ENCODE peak calls at places on chromosomes 7 and 10, in six cellular contexts. L is Calu3; O is HCT116; H is lung; S is activated CD8-positive, alpha-beta T cell treated with anti-CD3 and anti-CD28 coated beads for 36 hours; X is endothelial cell. N is an unnamed sample.
A peak's percentile ranks its signal among the peaks of the same experiment; 100 is the strongest.

GRCh38 chr10:10209152-10209551 is 808.5 kb upstream of the CELF2 start:
- DNase-seq in L (no peak), O (no peak), H (peak; percentile 32), S (no peak), X (no peak), N (no peak)

GRCh38 chr10:113326160-113327111 is 226.4 kb upstream of the HABP2 start:
- DNase-seq in L (peak; percentile 34), O (peak; percentile 88), H (no peak), S (peak; percentile 67), X (no peak), N (peak; percentile 29)

GRCh38 chr10:14603539-14604102 is 171.1 kb downstream of the FAM107B start:
- DNase-seq in L (no peak), O (no peak), H (no peak), S (no peak), X (no peak), N (no peak)

GRCh38 chr10:125005312-125006187 is 63.6 kb downstream of the ZRANB1 start:
- DNase-seq in L (no peak), O (no peak), H (no peak), S (no peak), X (no peak), N (peak; percentile 23)

GRCh38 chr10:96287392-96288105 is 16.2 kb upstream of the BLNK start:
- DNase-seq in L (no peak), O (no peak), H (no peak), S (no peak), X (no peak), N (peak; percentile 28)

GRCh38 chr7:30321992-30322637 is 37.7 kb downstream of the ZNRF2 start:
- DNase-seq in L (no peak), O (no peak), H (no peak), S (peak; percentile 17), X (no peak), N (peak; percentile 24)

GRCh38 chr10:27390681-27391080 is 113.4 kb upstream of the RAB18 start:
- DNase-seq in L (no peak), O (no peak), H (no peak), S (no peak), X (no peak), N (no peak)

GRCh38 chr10:86642499-86642898 is 11.8 kb upstream of the OPN4 start:
- DNase-seq in L (no peak), O (no peak), H (no peak), S (no peak), X (no peak), N (no peak)

GRCh38 chr7:97480700-97481410 is 251.0 kb upstream of the TAC1 start:
- DNase-seq in L (no peak), O (no peak), H (no peak), S (no peak), X (no peak), N (no peak)

GRCh38 chr7:30726296-30727006 is 25.5 kb upstream of the INMT start:
- DNase-seq in L (no peak), O (no peak), H (no peak), S (peak; percentile 56), X (no peak), N (no peak)

GRCh38 chr7:5652118-5652517 is 129.3 kb downstream of the RNF216 start:
- DNase-seq in L (no peak), O (no peak), H (no peak), S (no peak), X (no peak), N (no peak)

GRCh38 chr10:78953124-78954008 is 115.4 kb upstream of the ZMIZ1 start:
- DNase-seq in L (no peak), O (no peak), H (no peak), S (no peak), X (no peak), N (peak; percentile 38)

GRCh38 chr7:23093546-23093945 is 12.0 kb upstream of the KLHL7 start:
- DNase-seq in L (no peak), O (no peak), H (no peak), S (no peak), X (no peak), N (no peak)

GRCh38 chr7:144848078-144848477 is 12.2 kb upstream of the TPK1 start:
- DNase-seq in L (no peak), O (no peak), H (no peak), S (no peak), X (no peak), N (no peak)

GRCh38 chr10:42551582-42552187 is 86.7 kb downstream of the ZNF33B start:
- DNase-seq in L (no peak), O (no peak), H (no peak), S (peak; percentile 7), X (no peak), N (no peak)

GRCh38 chr10:70683601-70684329 is 11.5 kb downstream of the ADAMTS14 start:
- DNase-seq in L (no peak), O (no peak), H (no peak), S (no peak), X (no peak), N (no peak)

GRCh38 chr7:130490888-130491771 is 755 bp upstream of the MEST start:
- DNase-seq in L (no peak), O (no peak), H (no peak), S (peak; percentile 56), X (peak; percentile 71), N (peak; percentile 76)

GRCh38 chr10:102712089-102712488 is 2.1 kb downstream of the ARL3 start:
- DNase-seq in L (no peak), O (no peak), H (no peak), S (no peak), X (no peak), N (peak; percentile 57)

GRCh38 chr7:21996641-21997040 is 50.9 kb upstream of the CDCA7L start:
- DNase-seq in L (no peak), O (no peak), H (no peak), S (no peak), X (no peak), N (no peak)

GRCh38 chr10:89183571-89183970 is 23.5 kb downstream of the CH25H start:
- DNase-seq in L (no peak), O (no peak), H (no peak), S (no peak), X (no peak), N (no peak)

GRCh38 chr10:45418859-45419672 is 45.0 kb downstream of the ALOX5 start:
- DNase-seq in L (peak; percentile 30), O (no peak), H (peak; percentile 71), S (peak; percentile 77), X (peak; percentile 68), N (peak; percentile 89)

GRCh38 chr10:132572545-132572937 is 35.0 kb downstream of the INPP5A start:
- DNase-seq in L (no peak), O (no peak), H (no peak), S (no peak), X (no peak), N (no peak)

GRCh38 chr10:132570265-132570664 is 32.7 kb downstream of the INPP5A start:
- DNase-seq in L (no peak), O (no peak), H (no peak), S (no peak), X (no peak), N (no peak)

GRCh38 chr10:132570771-132571564 is 33.4 kb downstream of the INPP5A start:
- DNase-seq in L (no peak), O (no peak), H (no peak), S (no peak), X (no peak), N (peak; percentile 65)

GRCh38 chr10:132574288-132574687 is 36.7 kb downstream of the INPP5A start:
- DNase-seq in L (no peak), O (no peak), H (no peak), S (no peak), X (no peak), N (no peak)

GRCh38 chr10:132571565-132572544 is 34.3 kb downstream of the INPP5A start:
- DNase-seq in L (peak; percentile 80), O (peak; percentile 65), H (peak; percentile 51), S (peak; percentile 92), X (no peak), N (peak; percentile 89)
- TF ChIP-seq CTCF in L (no peak), O (no peak), H (no peak), S (no peak), X (no peak), N (no peak)

GRCh38 chr7:155027879-155028278 is 25.0 kb upstream of the PAXIP1 start:
- DNase-seq in L (no peak), O (no peak), H (no peak), S (no peak), X (no peak), N (no peak)

GRCh38 chr7:155038335-155038734 is 31.8 kb upstream of the HTR5A start:
- DNase-seq in L (no peak), O (no peak), H (no peak), S (no peak), X (no peak), N (no peak)

GRCh38 chr7:155032978-155033377 is 30.1 kb upstream of the PAXIP1 start:
- DNase-seq in L (no peak), O (no peak), H (no peak), S (no peak), X (no peak), N (no peak)
- TF ChIP-seq CTCF in L (no peak), O (no peak), H (no peak), S (no peak), X (no peak), N (no peak)

DNA sequence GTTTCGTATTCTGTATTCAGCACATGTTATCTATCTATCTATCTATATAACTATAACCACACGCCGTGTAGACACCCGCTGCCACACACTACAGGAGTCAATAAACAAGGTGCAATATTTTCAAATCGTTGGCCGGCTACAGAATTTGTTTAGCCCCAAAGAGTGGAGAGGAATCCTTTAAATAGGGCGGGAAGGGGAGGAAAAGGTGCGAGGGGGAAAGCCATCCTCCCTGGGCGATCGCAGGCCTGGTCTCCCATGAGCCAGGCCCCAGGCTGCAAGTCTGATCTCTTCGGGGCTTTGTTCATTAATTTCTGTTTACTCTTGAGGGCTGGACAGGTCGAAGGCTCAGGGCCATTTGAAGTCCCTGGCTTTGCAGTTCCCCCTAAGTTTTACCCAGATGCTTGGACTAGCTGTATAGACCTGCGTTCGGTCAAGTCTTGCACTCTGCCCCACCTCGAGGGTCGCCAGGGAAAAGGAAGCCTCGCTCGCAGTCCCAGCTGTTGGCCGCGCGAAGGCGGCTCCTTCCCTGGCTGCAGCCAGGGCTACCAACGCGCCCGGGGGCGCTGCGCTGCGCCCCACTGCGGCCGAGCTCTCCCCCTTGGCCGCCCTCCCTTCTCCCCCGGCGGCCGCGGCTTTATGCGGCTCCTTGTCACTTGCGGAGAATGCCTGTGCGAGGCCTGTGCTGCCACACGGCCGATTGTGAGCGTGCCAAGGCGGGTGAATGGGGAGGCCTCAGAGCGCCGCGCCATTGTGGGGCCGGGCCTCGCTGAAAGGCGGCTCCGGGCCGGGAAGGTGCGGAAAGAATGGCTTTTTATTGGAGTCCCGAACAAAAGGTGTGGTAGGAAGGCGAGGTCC is 3.9 kb downstream of the NKX2-3 start:
- DNase-seq in L (peak; percentile 19), O (no peak), H (no peak), S (no peak), X (no peak), N (peak; percentile 45)
- TF ChIP-seq CTCF in L (no peak), O (no peak), H (no peak), S (no peak), X (no peak), N (no peak)

GRCh38 chr7:102320601-102321350 is 34.1 kb downstream of the SH2B2 start:
- DNase-seq in L (no peak), O (no peak), H (no peak), S (no peak), X (no peak), N (no peak)

GRCh38 chr7:102320181-102320580 is 33.5 kb downstream of the SH2B2 start:
- DNase-seq in L (no peak), O (no peak), H (no peak), S (no peak), X (no peak), N (peak; percentile 28)

GRCh38 chr7:102317231-102318059 is 30.8 kb downstream of the SH2B2 start:
- DNase-seq in L (no peak), O (no peak), H (no peak), S (no peak), X (no peak), N (no peak)

GRCh38 chr7:102319671-102320070 is 33.0 kb downstream of the SH2B2 start:
- DNase-seq in L (no peak), O (no peak), H (no peak), S (no peak), X (no peak), N (no peak)

GRCh38 chr7:102318482-102318971 is 31.9 kb downstream of the SH2B2 start:
- DNase-seq in L (peak; percentile 21), O (peak; percentile 48), H (no peak), S (no peak), X (no peak), N (no peak)
- TF ChIP-seq CTCF in L (no peak), O (peak; percentile 39), H (no peak), S (no peak), X (no peak), N (no peak)